ENCODE peak calls at places on chromosomes 11 and 22, in six cellular contexts. K, R, M, E, F and S are unnamed samples.

GRCh38 chr22:49582171-49582570 is 245.5 kb downstream of the BRD1 start:
- DNase-seq in K (no peak), R (peak), M (no peak), E (no peak), F (no peak), S (no peak)

GRCh38 chr11:45390407-45390806 is 104.3 kb upstream of the SYT13 start:
- DNase-seq in K (no peak), R (no peak), M (no peak), E (no peak), F (peak), S (no peak)

GRCh38 chr11:47387944-47388696 is 9.8 kb upstream of the SPI1 start:
- DNase-seq in K (no peak), R (no peak), M (no peak), E (no peak), F (no peak), S (no peak)

GRCh38 chr11:71247551-71248250 is 4.7 kb downstream of the SHANK2 start:
- DNase-seq in K (no peak), R (peak), M (peak), E (no peak), F (peak), S (no peak)

GRCh38 chr11:21545701-21546100 is 647.2 kb upstream of the ANO5 start:
- DNase-seq in K (no peak), R (no peak), M (no peak), E (no peak), F (no peak), S (no peak)

GRCh38 chr11:113991718-113992458 is 17.0 kb downstream of the HTR3A start:
- DNase-seq in K (no peak), R (no peak), M (no peak), E (no peak), F (peak), S (no peak)

GRCh38 chr11:67278135-67278938 is 10.8 kb upstream of the ANKRD13D start:
- DNase-seq in K (no peak), R (no peak), M (no peak), E (no peak), F (no peak), S (no peak)

GRCh38 chr11:132576706-132577105 is 955.6 kb downstream of the OPCML start:
- DNase-seq in K (no peak), R (peak), M (peak), E (peak), F (peak), S (no peak)

GRCh38 chr11:97280347-97280746 is 890.5 kb downstream of the JRKL start:
- DNase-seq in K (no peak), R (no peak), M (no peak), E (no peak), F (no peak), S (no peak)

GRCh38 chr22:28394711-28395110 is 284.9 kb downstream of the TTC28 start:
- DNase-seq in K (no peak), R (no peak), M (no peak), E (peak), F (no peak), S (no peak)

GRCh38 chr22:35039625-35040024 is 26.3 kb upstream of the ISX start:
- DNase-seq in K (no peak), R (no peak), M (no peak), E (no peak), F (no peak), S (no peak)

DNA sequence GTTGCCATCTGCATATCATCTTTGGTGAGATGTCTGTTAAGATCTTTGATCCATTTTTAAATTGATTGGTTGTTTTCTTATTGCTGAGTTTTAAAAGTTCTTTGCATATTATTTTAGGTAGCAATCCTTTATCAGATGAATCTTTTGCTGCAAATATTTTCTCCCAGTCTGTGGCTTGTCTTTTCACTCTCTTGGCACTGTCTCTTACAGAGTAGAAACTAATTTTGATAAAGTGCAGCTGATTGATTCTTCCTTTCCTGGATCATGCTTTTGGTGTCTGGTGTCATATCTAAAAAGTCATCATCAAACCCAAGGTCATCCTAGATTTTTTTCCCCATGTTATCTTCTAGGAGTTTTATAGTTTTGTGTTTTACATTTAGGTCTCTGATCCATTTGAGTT is 112.6 kb downstream of the NAT10 start:
- DNase-seq in K (no peak), R (no peak), M (no peak), E (no peak), F (no peak), S (no peak)
- H2BK15ac ChIP-seq in K (no peak), R (no peak), M (no peak), E (no peak), F (no peak), S (no peak)

DNA sequence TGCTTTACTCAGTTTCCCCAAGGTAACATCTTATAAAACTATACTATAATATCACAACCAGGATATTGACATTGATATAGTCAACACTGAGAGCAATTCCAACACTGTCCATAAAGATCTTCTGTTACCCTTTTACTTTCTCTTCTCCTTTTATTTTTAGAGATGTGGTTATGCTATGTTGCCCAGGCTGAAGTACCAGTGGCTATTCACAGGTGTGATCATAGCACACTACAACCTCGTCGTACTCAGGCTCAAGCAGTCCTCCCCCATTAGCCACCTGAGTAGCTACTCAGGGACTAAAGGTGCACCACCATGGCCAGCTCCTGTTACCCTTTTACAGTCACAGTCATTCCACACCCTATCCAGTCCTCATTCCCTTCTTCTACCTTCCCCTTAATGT is 119.7 kb downstream of the CWF19L2 start:
- DNase-seq in K (no peak), R (no peak), M (no peak), E (no peak), F (no peak), S (no peak)
- H2BK15ac ChIP-seq in K (no peak), R (no peak), M (no peak), E (no peak), F (no peak), S (no peak)

GRCh38 chr11:91596111-91596510 is 628.5 kb upstream of the FAT3 start:
- DNase-seq in K (no peak), R (no peak), M (no peak), E (no peak), F (no peak), S (no peak)

GRCh38 chr11:91587131-91587530 is 637.5 kb upstream of the FAT3 start:
- DNase-seq in K (no peak), R (no peak), M (no peak), E (no peak), F (no peak), S (no peak)

GRCh38 chr11:91585035-91585801 is 639.4 kb upstream of the FAT3 start:
- DNase-seq in K (no peak), R (no peak), M (no peak), E (no peak), F (no peak), S (no peak)

DNA sequence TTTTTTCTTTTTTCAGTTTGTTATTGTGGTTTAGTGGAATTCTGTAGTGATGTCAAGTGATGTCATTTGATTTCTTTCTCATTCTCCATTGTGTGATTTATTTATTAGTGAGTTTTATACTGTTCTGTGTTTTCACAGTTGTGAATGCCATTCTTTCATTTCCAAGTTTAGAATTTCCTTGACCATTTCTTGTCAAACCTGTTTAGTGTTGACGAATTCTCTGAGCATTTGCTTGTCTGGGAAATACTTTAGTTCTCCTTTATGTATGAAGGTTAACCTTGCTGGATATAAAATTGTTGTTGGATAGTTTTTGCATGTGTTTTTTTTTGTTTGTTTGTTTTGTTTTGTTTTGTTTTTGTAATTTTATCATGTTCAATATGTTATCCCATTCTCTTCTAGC is 633.6 kb upstream of the FAT3 start:
- DNase-seq in K (no peak), R (no peak), M (no peak), E (no peak), F (no peak), S (no peak)
- H2BK15ac ChIP-seq in K (no peak), R (no peak), M (no peak), E (no peak), F (no peak), S (no peak)

DNA sequence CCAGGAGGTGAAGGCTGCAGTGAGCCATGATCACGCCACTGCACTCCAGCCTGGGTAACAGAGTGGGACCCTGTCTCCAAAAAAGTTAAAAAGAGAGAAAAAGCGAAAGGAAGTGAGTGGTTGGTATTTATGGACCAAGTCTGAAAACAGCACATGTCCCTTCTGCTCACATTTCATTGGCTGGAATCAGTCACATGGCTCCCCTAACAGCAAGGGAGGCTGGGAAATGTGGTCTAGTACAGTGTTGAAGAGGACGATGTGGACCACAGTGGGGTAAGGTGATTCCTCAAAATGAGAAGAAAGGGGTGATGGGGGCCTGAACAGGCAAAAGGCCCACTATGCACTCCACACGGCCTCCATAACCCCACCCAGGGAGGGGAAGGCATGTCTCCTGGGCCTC is 32.5 kb upstream of the SMTN start:
- DNase-seq in K (no peak), R (no peak), M (no peak), E (no peak), F (no peak), S (no peak)
- H2BK15ac ChIP-seq in K (no peak), R (no peak), M (no peak), E (no peak), F (peak), S (no peak)

GRCh38 chr22:44665115-44665514 is 36.9 kb upstream of the PRR5 start:
- DNase-seq in K (no peak), R (no peak), M (no peak), E (no peak), F (peak), S (no peak)

GRCh38 chr22:44661070-44661469 is 40.9 kb upstream of the PRR5 start:
- DNase-seq in K (peak), R (peak), M (peak), E (no peak), F (peak), S (no peak)

GRCh38 chr22:44661659-44662569 is 40.1 kb upstream of the PRR5 start:
- DNase-seq in K (no peak), R (no peak), M (no peak), E (no peak), F (no peak), S (no peak)

GRCh38 chr22:44664149-44664548 is 37.9 kb upstream of the PRR5 start:
- DNase-seq in K (no peak), R (no peak), M (no peak), E (peak), F (peak), S (no peak)

GRCh38 chr22:44663256-44663999 is 38.6 kb upstream of the PRR5 start:
- DNase-seq in K (no peak), R (no peak), M (no peak), E (no peak), F (no peak), S (no peak)
- H2BK15ac ChIP-seq in K (no peak), R (no peak), M (no peak), E (no peak), F (no peak), S (no peak)

GRCh38 chr22:37551981-37552380 is 8.3 kb upstream of the CDC42EP1 start:
- DNase-seq in K (no peak), R (no peak), M (no peak), E (no peak), F (no peak), S (no peak)

GRCh38 chr22:37547249-37547741 is 13.0 kb upstream of the CDC42EP1 start:
- DNase-seq in K (no peak), R (no peak), M (no peak), E (no peak), F (peak), S (no peak)

GRCh38 chr22:37546436-37547248 is 13.6 kb upstream of the CDC42EP1 start:
- DNase-seq in K (no peak), R (peak), M (peak), E (peak), F (peak), S (no peak)

GRCh38 chr22:37552560-37553163 is 7.6 kb upstream of the CDC42EP1 start:
- DNase-seq in K (peak), R (peak), M (peak), E (peak), F (peak), S (peak)

DNA sequence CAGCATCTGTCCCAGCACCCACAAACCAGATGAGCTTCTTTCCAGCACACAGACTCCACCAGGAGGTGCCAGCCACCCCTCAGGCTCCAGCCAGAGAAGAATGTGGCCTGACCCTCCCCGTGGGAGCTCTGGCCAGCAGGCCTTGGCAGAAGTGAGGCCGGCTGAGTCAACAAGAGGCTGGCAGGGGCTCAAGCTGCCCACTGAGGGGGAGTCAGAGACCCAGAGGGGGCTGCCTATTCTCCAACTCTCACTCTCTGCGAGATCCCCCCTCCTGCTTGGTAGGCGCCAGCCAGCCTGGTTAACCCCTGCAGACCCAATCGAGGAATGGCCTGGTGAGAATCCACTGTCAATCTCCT is 10.6 kb upstream of the CDC42EP1 start:
- DNase-seq in K (no peak), R (peak), M (no peak), E (peak), F (peak), S (no peak)
- H2BK15ac ChIP-seq in K (peak), R (no peak), M (no peak), E (no peak), F (peak), S (peak)

GRCh38 chr22:47126344-47126811 is 363.9 kb downstream of the TBC1D22A start:
- DNase-seq in K (no peak), R (no peak), M (no peak), E (no peak), F (no peak), S (no peak)

GRCh38 chr22:47127441-47127871 is 365.0 kb downstream of the TBC1D22A start:
- DNase-seq in K (no peak), R (no peak), M (no peak), E (no peak), F (no peak), S (no peak)

GRCh38 chr22:47129902-47130301 is 367.5 kb downstream of the TBC1D22A start:
- DNase-seq in K (no peak), R (no peak), M (no peak), E (no peak), F (no peak), S (no peak)

GRCh38 chr22:47130883-47131610 is 368.6 kb downstream of the TBC1D22A start:
- DNase-seq in K (no peak), R (no peak), M (no peak), E (no peak), F (no peak), S (no peak)

DNA sequence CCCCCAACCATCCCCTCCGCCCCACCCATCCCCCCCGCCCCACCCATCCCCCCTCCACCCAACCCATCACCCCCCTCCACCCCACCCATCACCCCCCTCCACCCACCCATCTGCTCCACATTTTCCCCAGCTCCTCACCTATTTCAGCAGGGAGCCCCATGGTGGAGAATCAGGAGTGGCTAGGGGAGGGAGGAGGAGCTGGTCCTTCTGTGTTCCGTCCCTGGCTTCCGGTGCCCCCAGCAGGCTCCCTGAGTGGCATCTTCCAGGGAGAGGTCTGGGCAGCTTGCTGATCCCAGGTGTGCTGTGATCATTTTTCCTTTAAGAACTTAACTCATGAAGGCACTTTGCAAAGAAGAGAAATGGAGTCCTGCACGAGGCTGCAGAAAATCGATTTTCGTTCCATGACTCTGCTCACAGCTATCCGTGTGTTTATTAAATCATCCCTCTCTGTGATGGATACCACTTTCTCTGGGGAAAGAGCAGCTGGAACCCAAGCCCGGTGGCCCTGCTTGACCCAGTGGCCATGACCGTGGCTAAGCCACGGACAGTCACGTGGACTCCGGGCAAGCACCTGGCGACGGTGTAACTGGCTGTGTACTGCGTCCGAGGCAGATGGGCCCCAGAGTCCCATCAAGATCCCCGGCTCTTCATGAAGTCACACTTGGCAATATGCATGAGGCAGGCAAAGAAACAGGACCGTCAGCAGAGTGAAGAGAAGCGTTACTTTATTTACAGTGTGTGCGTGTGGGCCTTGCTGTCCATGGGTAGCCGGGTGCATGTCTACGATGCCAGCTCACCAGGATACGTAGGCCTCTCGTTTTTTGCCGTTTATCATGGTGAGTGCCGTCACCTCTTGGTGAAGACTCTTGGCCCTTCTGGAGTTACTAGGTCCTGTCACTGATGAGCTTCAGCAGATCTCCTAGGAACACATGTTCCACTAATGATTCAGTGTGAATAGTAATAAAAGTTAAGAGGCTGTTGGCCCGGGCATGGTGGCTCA is 366.1 kb downstream of the TBC1D22A start:
- DNase-seq in K (no peak), R (no peak), M (no peak), E (no peak), F (no peak), S (no peak)
- H2BK15ac ChIP-seq in K (no peak), R (no peak), M (no peak), E (no peak), F (no peak), S (no peak)

DNA sequence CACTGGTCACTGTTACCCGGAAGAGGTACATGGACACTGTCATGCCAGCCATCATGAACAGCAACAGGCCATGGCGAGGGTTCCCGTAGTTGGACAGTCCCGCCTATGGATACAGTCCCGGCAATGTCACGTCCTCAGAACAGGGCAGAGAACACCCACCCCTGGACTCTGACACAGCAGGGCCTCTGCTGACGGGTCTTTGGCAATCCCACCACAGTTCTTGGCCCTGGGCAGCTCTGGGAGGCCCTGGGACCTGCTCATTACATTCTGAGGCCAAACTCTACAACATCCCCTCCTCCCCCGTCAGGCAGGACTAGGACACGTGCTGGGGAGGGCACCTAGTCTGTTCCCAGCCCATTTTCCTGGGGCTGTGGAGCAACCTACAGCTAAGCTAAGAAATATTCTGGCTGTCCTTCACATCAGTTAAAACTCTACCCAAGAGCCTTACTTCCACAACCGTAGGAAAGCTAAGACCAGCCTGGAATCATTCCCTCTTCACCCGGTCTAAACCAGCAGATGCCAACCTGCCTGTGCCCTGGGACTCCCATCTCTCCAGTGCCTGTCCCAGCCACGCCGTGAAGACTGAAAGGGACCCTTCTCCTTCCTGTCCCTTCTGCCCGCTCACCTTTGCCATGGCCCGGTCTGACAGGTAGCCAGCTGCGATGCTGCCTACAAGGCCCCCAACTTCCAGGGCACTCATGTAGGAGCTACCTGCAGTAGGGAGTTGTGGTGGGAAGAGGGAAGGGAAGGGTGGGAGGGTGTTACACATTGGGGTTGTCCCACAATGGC is 4.5 kb downstream of the SLC37A4 start:
- DNase-seq in K (no peak), R (no peak), M (no peak), E (no peak), F (no peak), S (no peak)
- H2BK15ac ChIP-seq in K (no peak), R (no peak), M (no peak), E (no peak), F (no peak), S (no peak)